ENCODE peak calls at places on chromosomes 11 and 22, in five cellular contexts. B is endothelial cell of umbilical vein, J is GM23338, R is GM12878, W is HCT116. I is an unnamed sample.

GRCh38 chr11:128465531-128465930 is 121.8 kb downstream of the ETS1 start:
- DNase-seq in W (no peak), B (no peak), J (no peak), R (no peak), I (no peak)

GRCh38 chr11:47184711-47185304 is 1.4 kb downstream of the PACSIN3 start:
- DNase-seq in J (peak; percentile 17), B (no peak), W (no peak), R (no peak), I (no peak)

GRCh38 chr11:100709233-100709999 is 22.3 kb downstream of the ARHGAP42 start:
- DNase-seq in B (no peak), J (no peak), W (peak; percentile 26), R (no peak), I (no peak)

GRCh38 chr11:17462940-17463339 is 13.7 kb downstream of the ABCC8 start:
- DNase-seq in B (no peak), J (no peak), R (no peak), W (no peak), I (no peak)

GRCh38 chr11:2262301-2263011 is 7.9 kb downstream of the ASCL2 start:
- DNase-seq in W (no peak), J (no peak), B (no peak), R (no peak), I (no peak)

GRCh38 chr11:61611309-61611708 is 30.4 kb upstream of the SYT7 start:
- DNase-seq in B (no peak), J (no peak), R (no peak), W (no peak), I (no peak)

GRCh38 chr11:94089356-94089755 is 39.3 kb upstream of the PANX1 start:
- DNase-seq in B (no peak), J (no peak), R (no peak), W (no peak), I (no peak)

GRCh38 chr22:26632422-26633155 is 10.8 kb downstream of the CRYBA4 start:
- DNase-seq in R (no peak), J (no peak), B (peak; percentile 60), W (no peak), I (no peak)

GRCh38 chr11:110069158-110069737 is 23.9 kb upstream of the ZC3H12C start:
- DNase-seq in R (no peak), B (peak; percentile 97), J (no peak), W (peak; percentile 3), I (no peak)

GRCh38 chr11:72578051-72578450 is 96.2 kb downstream of the PDE2A start:
- DNase-seq in R (no peak), J (no peak), B (no peak), W (no peak), I (no peak)

GRCh38 chr11:128759597-128759996 is 65.7 kb downstream of the FLI1 start:
- DNase-seq in J (no peak), R (no peak), B (no peak), W (no peak), I (no peak)

GRCh38 chr11:131632971-131633370 is 262.6 kb downstream of the NTM start:
- DNase-seq in J (no peak), R (no peak), B (no peak), W (no peak), I (no peak)

GRCh38 chr11:74719011-74719410 is 12.2 kb downstream of the CHRDL2 start:
- DNase-seq in W (no peak), B (no peak), J (no peak), R (no peak), I (no peak)

GRCh38 chr11:16881074-16881709 is 133.0 kb downstream of the PLEKHA7 start:
- DNase-seq in J (peak; percentile 30), W (no peak), R (no peak), B (no peak), I (no peak)

GRCh38 chr11:95477981-95478380 is 247.0 kb upstream of the SESN3 start:
- DNase-seq in J (no peak), W (no peak), B (no peak), R (no peak), I (no peak)

GRCh38 chr11:66112640-66113098 is 42.6 kb downstream of the PACS1 start:
- DNase-seq in R (no peak), B (peak; percentile 87), W (no peak), J (no peak), I (no peak)

GRCh38 chr22:17232406-17232805 is 13.2 kb upstream of the ADA2 start:
- DNase-seq in J (peak; percentile 42), R (no peak), W (no peak), B (no peak), I (no peak)

GRCh38 chr22:46604306-46604690 is 15.9 kb upstream of the GRAMD4 start:
- DNase-seq in J (no peak), W (no peak), B (no peak), R (peak; percentile 59), I (no peak)

GRCh38 chr11:101862410-101863233 is 52.2 kb upstream of the CEP126 start:
- DNase-seq in J (peak; percentile 79), W (peak; percentile 67), B (peak; percentile 71), R (no peak), I (no peak)

GRCh38 chr11:106271126-106271525 is 193.7 kb downstream of the AASDHPPT start:
- DNase-seq in R (no peak), W (no peak), B (no peak), J (no peak), I (no peak)

GRCh38 chr22:40023226-40023925 is 28.6 kb downstream of the FAM83F start:
- DNase-seq in B (no peak), R (no peak), J (no peak), W (no peak), I (no peak)

GRCh38 chr11:104852811-104853210 is 45.4 kb downstream of the CASP12 start:
- DNase-seq in J (no peak), B (no peak), W (no peak), R (no peak), I (no peak)

GRCh38 chr22:24809331-24809730 is 3.3 kb downstream of the SGSM1 start:
- DNase-seq in B (no peak), R (no peak), W (no peak), J (no peak), I (no peak)

GRCh38 chr22:24803064-24803542 is 2.9 kb upstream of the SGSM1 start:
- DNase-seq in R (no peak), J (peak; percentile 95), W (peak; percentile 70), B (peak; percentile 38), I (peak; percentile 97)

GRCh38 chr22:24807284-24807950 is 1.4 kb downstream of the SGSM1 start:
- DNase-seq in R (no peak), J (peak; percentile 22), B (no peak), W (no peak), I (no peak)

GRCh38 chr22:24806663-24807001 is 621 bp downstream of the SGSM1 start:
- DNase-seq in J (peak; percentile 46), R (no peak), W (no peak), B (no peak), I (no peak)

GRCh38 chr22:24805790-24806662 is at the start of gene SGSM1:
- DNase-seq in J (peak; percentile 93), B (peak; percentile 54), W (peak; percentile 59), R (no peak), I (peak; percentile 46)
- TF ChIP-seq POLR2AphosphoS5 in J (peak; percentile 73), B (no peak), W (peak; percentile 81), R (no peak), I (no peak)

GRCh38 chr22:44033287-44033686 is 9.2 kb downstream of the PARVB start:
- DNase-seq in R (no peak), W (no peak), B (no peak), J (no peak), I (no peak)

GRCh38 chr22:44039566-44040171 is 15.6 kb downstream of the PARVB start:
- DNase-seq in R (no peak), W (no peak), B (no peak), J (no peak), I (no peak)

GRCh38 chr22:44042822-44043221 is 18.7 kb downstream of the PARVB start:
- DNase-seq in B (no peak), J (no peak), W (no peak), R (no peak), I (no peak)

GRCh38 chr22:44033689-44034088 is 9.6 kb downstream of the PARVB start:
- DNase-seq in W (no peak), J (peak; percentile 28), B (no peak), R (no peak), I (no peak)

GRCh38 chr22:44037519-44038370 is 13.6 kb downstream of the PARVB start:
- DNase-seq in J (no peak), R (no peak), B (peak; percentile 85), W (peak; percentile 69), I (no peak)
- H3K4me2 ChIP-seq in J (no peak overlapping the region), R (no peak overlapping the region), B (no peak overlapping the region), W (peak overlapping the region; percentile 71), I (no peak overlapping the region)

GRCh38 chr11:133956650-133957633 is at the start of gene IGSF9B:
- DNase-seq in W (peak; percentile 67), R (peak; percentile 49), J (peak; percentile 94), B (peak; percentile 73), I (peak; percentile 47)
- TF ChIP-seq POLR2AphosphoS5 in W (peak; percentile 75), R (no peak), J (peak; percentile 76), B (no peak), I (peak; percentile 40)

GRCh38 chr11:129865701-129866100 is 29.7 kb downstream of the NFRKB start:
- DNase-seq in J (no peak), W (no peak), R (no peak), B (no peak), I (no peak)
- H3K4me2 ChIP-seq in J (no peak overlapping the region), W (no peak overlapping the region), R (no peak overlapping the region), B (no peak overlapping the region), I (no peak overlapping the region)

GRCh38 chr22:38481871-38482332 is 14.0 kb downstream of the KDELR3 start:
- DNase-seq in R (no peak), W (no peak), B (no peak), J (no peak), I (no peak)
- TF ChIP-seq POLR2AphosphoS5 in R (no peak), W (peak; percentile 63), B (peak; percentile 33), J (peak; percentile 45), I (peak; percentile 51)

GRCh38 chr11:68509105-68509504 is 48.6 kb downstream of the PPP6R3 start:
- DNase-seq in B (no peak), R (no peak), J (peak; percentile 28), W (no peak), I (no peak)

GRCh38 chr11:68505596-68505995 is 45.0 kb downstream of the PPP6R3 start:
- DNase-seq in B (no peak), J (no peak), R (no peak), W (no peak), I (no peak)

GRCh38 chr11:68508425-68508824 is 47.9 kb downstream of the PPP6R3 start:
- DNase-seq in W (no peak), B (no peak), R (no peak), J (no peak), I (no peak)

GRCh38 chr11:68504432-68505066 is 44.0 kb downstream of the PPP6R3 start:
- DNase-seq in R (no peak), B (no peak), J (no peak), W (no peak), I (no peak)

GRCh38 chr11:68506908-68507307 is 46.4 kb downstream of the PPP6R3 start:
- DNase-seq in B (no peak), J (no peak), W (no peak), R (no peak), I (no peak)
- H3K4me2 ChIP-seq in B (no peak overlapping the region), J (no peak overlapping the region), W (no peak overlapping the region), R (no peak overlapping the region), I (no peak overlapping the region)

GRCh38 chr11:12411806-12412727 is 34.7 kb downstream of the PARVA start:
- DNase-seq in J (peak; percentile 90), B (peak; percentile 82), R (no peak), W (peak; percentile 56), I (peak; percentile 93)
- TF ChIP-seq POLR2AphosphoS5 in J (no peak), B (peak; percentile 44), R (no peak), W (no peak), I (no peak)